ENCODE peak calls at places on chromosome 19, in seven cellular contexts. C is astrocyte of the hippocampus, M is cardiac muscle cell, R is NCI-H1048, N is adrenal gland, H is HT1080, Y is ELF-1. P is an unnamed sample.

GRCh38 chr19:30862876-30863275 is 486.4 kb downstream of the TSHZ3 start:
- DNase-seq in C (no peak), M (no peak), R (no peak), N (no peak), H (no peak), Y (no peak), P (no peak)

GRCh38 chr19:49425922-49426592 is 869 bp downstream of the GFY start:
- DNase-seq in C (no peak), M (no peak), R (no peak), N (no peak), H (no peak), Y (peak; percentile 89), P (no peak)

GRCh38 chr19:2243274-2244121 is 5.6 kb upstream of the AMH start:
- DNase-seq in C (no peak), M (no peak), R (no peak), N (no peak), H (no peak), Y (no peak), P (no peak)

GRCh38 chr19:10086032-10086903 is at the start of gene SHFL:
- DNase-seq in C (peak; percentile 82), M (peak; percentile 71), R (no peak), N (peak; percentile 76), H (peak; percentile 56), Y (no peak), P (peak; percentile 48)

GRCh38 chr19:2089001-2089711 is 7.0 kb downstream of the MOB3A start:
- DNase-seq in C (no peak), M (no peak), R (no peak), N (no peak), H (peak; percentile 70), Y (peak; percentile 59), P (no peak)

GRCh38 chr19:56126983-56127780 is 6.1 kb upstream of the ZNF787 start:
- DNase-seq in C (no peak), M (no peak), R (no peak), N (no peak), H (peak; percentile 22), Y (no peak), P (no peak)

GRCh38 chr19:56987184-56987583 is 132.6 kb upstream of the USP29 start:
- DNase-seq in C (no peak), M (no peak), R (no peak), N (no peak), H (no peak), Y (no peak), P (no peak)

GRCh38 chr19:4191044-4191443 is 8.6 kb downstream of the ANKRD24 start:
- DNase-seq in C (no peak), M (no peak), R (no peak), N (no peak), H (no peak), Y (no peak), P (no peak)

GRCh38 chr19:1162404-1163282 is 11.4 kb downstream of the SBNO2 start:
- DNase-seq in C (no peak), M (no peak), R (no peak), N (no peak), H (no peak), Y (no peak), P (no peak)

GRCh38 chr19:35318679-35319448 is 10.1 kb upstream of the CD22 start:
- DNase-seq in C (peak; percentile 35), M (peak; percentile 58), R (no peak), N (peak; percentile 97), H (peak; percentile 100), Y (peak; percentile 78), P (no peak)

GRCh38 chr19:55078996-55079395 is 3.3 kb downstream of the EPS8L1 start:
- DNase-seq in C (no peak), M (no peak), R (no peak), N (no peak), H (no peak), Y (no peak), P (no peak)

GRCh38 chr19:41699968-41700323 is 8.5 kb upstream of the CEACAM5 start:
- DNase-seq in C (no peak), M (no peak), R (no peak), N (peak; percentile 9), H (no peak), Y (no peak), P (no peak)

GRCh38 chr19:35714601-35715354 is 3.0 kb upstream of the KMT2B start:
- DNase-seq in C (no peak), M (no peak), R (no peak), N (no peak), H (no peak), Y (peak; percentile 43), P (no peak)

GRCh38 chr19:38647368-38647965 is at the start of gene ACTN4:
- DNase-seq in C (peak; percentile 100), M (peak; percentile 98), R (peak; percentile 86), N (peak; percentile 99), H (peak; percentile 96), Y (peak; percentile 99), P (peak; percentile 85)

GRCh38 chr19:31337007-31337914 is 12.0 kb downstream of the TSHZ3 start:
- DNase-seq in C (no peak), M (no peak), R (no peak), N (peak; percentile 2), H (no peak), Y (no peak), P (no peak)

GRCh38 chr19:4337906-4338440 is 654 bp downstream of the STAP2 start:
- DNase-seq in C (no peak), M (peak; percentile 46), R (no peak), N (peak; percentile 70), H (no peak), Y (peak; percentile 51), P (no peak)

GRCh38 chr19:10520652-10521318 is 3.5 kb upstream of the S1PR5 start:
- DNase-seq in C (no peak), M (no peak), R (no peak), N (no peak), H (no peak), Y (no peak), P (no peak)

GRCh38 chr19:2561895-2562294 is 86.0 kb downstream of the GADD45B start:
- DNase-seq in C (no peak), M (no peak), R (no peak), N (no peak), H (no peak), Y (peak; percentile 50), P (peak; percentile 80)

GRCh38 chr19:49766007-49766937 is 529 bp upstream of the AP2A1 start:
- DNase-seq in C (peak; percentile 100), M (peak; percentile 100), R (peak; percentile 100), N (peak; percentile 100), H (peak; percentile 100), Y (peak; percentile 100), P (peak; percentile 100)

GRCh38 chr19:43439183-43440063 is 24.7 kb downstream of the TEX101 start:
- DNase-seq in C (no peak), M (peak; percentile 28), R (no peak), N (no peak), H (peak; percentile 65), Y (no peak), P (no peak)

GRCh38 chr19:30521937-30522336 is 149.8 kb downstream of the ZNF536 start:
- DNase-seq in C (no peak), M (no peak), R (no peak), N (no peak), H (no peak), Y (no peak), P (no peak)

GRCh38 chr19:9456018-9456689 is 20.8 kb upstream of the ZNF266 start:
- DNase-seq in C (no peak), M (no peak), R (no peak), N (no peak), H (peak; percentile 42), Y (no peak), P (no peak)

GRCh38 chr19:19446655-19447437 is 41.4 kb downstream of the GATAD2A start:
- DNase-seq in C (no peak), M (no peak), R (no peak), N (no peak), H (no peak), Y (no peak), P (no peak)